ENCODE peak calls at places on chromosome 21, in ten cellular contexts. N is LNCaP clone FGC; I is stimulated activated CD8-positive, alpha-beta memory T cell treated with anti-CD3 and anti-CD28 coated beads, Interleukin-4, amount 100 ng/mL, for 24 hours; K is mucosa of gallbladder; W is transverse colon; V is ELF-1; B is HS-5; P is Ammon's horn; C is PC-9; H is stimulated activated CD4-positive, alpha-beta T cell treated with anti-CD3 and anti-CD28 coated beads, Interleukin-4, amount 100 ng/mL, for 1 hour. J is an unnamed sample.

GRCh38 chr21:39441502-39442475 is 3.8 kb downstream of the LCA5L start:
- DNase-seq in N (no peak), I (no peak), K (no peak), W (no peak), V (no peak), B (no peak), P (peak), C (peak), H (peak), J (no peak)

GRCh38 chr21:31888936-31889371 is 16.1 kb downstream of the HUNK start:
- DNase-seq in N (peak), I (no peak), K (peak), W (no peak), V (peak), B (no peak), P (no peak), C (peak), H (no peak), J (no peak)

GRCh38 chr21:38486705-38487104 is 11.6 kb downstream of the ERG start:
- DNase-seq in N (no peak), I (no peak), K (no peak), W (no peak), V (no peak), B (no peak), P (no peak), C (no peak), H (no peak), J (no peak)

GRCh38 chr21:43771199-43771675 is 4.9 kb downstream of the CSTB start:
- DNase-seq in N (no peak), I (no peak), K (no peak), W (no peak), V (no peak), B (no peak), P (no peak), C (no peak), H (no peak), J (no peak)

GRCh38 chr21:15221799-15222386 is 157.1 kb upstream of the NRIP1 start:
- DNase-seq in N (no peak), I (no peak), K (peak), W (peak), V (peak), B (peak), P (no peak), C (peak), H (no peak), J (peak)

GRCh38 chr21:15363921-15364320 is 299.1 kb upstream of the NRIP1 start:
- DNase-seq in N (no peak), I (no peak), K (no peak), W (no peak), V (no peak), B (no peak), P (no peak), C (no peak), H (no peak), J (no peak)

GRCh38 chr21:44778983-44779382 is 22.6 kb downstream of the UBE2G2 start:
- DNase-seq in N (no peak), I (no peak), K (no peak), W (no peak), V (no peak), B (no peak), P (no peak), C (no peak), H (no peak), J (no peak)

GRCh38 chr21:45081636-45082035 is 7.3 kb downstream of the ADARB1 start:
- DNase-seq in N (no peak), I (no peak), K (no peak), W (no peak), V (no peak), B (no peak), P (no peak), C (no peak), H (no peak), J (no peak)

GRCh38 chr21:34333150-34333739 is 30.6 kb upstream of the KCNE2 start:
- DNase-seq in N (no peak), I (no peak), K (no peak), W (no peak), V (no peak), B (no peak), P (peak), C (no peak), H (no peak), J (peak)